ENCODE peak calls at places on chromosome 13, in ten cellular contexts. S is substantia nigra, B is heart right ventricle, I is right atrium auricular region, Y is lower lobe of right lung, V is HCT116, R is K562, G is breast epithelium, J is dorsolateral prefrontal cortex, O is adrenal gland. M is an unnamed sample.

GRCh38 chr13:104006625-104007061 is 940.4 kb upstream of the SLC10A2 start:
- DNase-seq in Y (no peak), I (no peak), R (no peak), B (no peak), O (no peak), V (no peak), S (no peak), J (no peak), G (no peak), M (peak; percentile 10)

GRCh38 chr13:98214008-98214643 is 37.1 kb upstream of the RNF113B start:
- DNase-seq in J (peak; percentile 7), R (no peak), Y (no peak), G (no peak), I (no peak), O (no peak), S (no peak), V (no peak), B (peak; percentile 26), M (no peak)

GRCh38 chr13:23500858-23501257 is 67.4 kb upstream of the SACS start:
- DNase-seq in V (no peak), B (no peak), G (no peak), O (peak; percentile 49), R (no peak), Y (no peak), I (no peak), J (no peak), S (no peak), M (no peak)

GRCh38 chr13:99404005-99404755 is 97.0 kb upstream of the GPR183 start:
- DNase-seq in B (no peak), Y (no peak), G (no peak), R (no peak), S (no peak), I (no peak), V (no peak), O (no peak), J (no peak), M (no peak)

GRCh38 chr13:32496574-32497160 is 41.9 kb downstream of the N4BP2L2 start:
- DNase-seq in S (no peak), B (no peak), J (no peak), O (no peak), G (no peak), R (peak; percentile 51), V (no peak), Y (no peak), I (no peak), M (no peak)

GRCh38 chr13:41544824-41545707 is 87.7 kb downstream of the RGCC start:
- DNase-seq in R (no peak), J (no peak), G (no peak), S (no peak), O (no peak), B (no peak), V (no peak), I (no peak), Y (no peak), M (no peak)

GRCh38 chr13:22926176-22927007 is 254.4 kb upstream of the SGCG start:
- DNase-seq in R (peak; percentile 88), Y (peak; percentile 79), V (no peak), S (no peak), B (peak; percentile 69), J (peak; percentile 41), O (peak; percentile 77), I (no peak), G (peak; percentile 79), M (no peak)

GRCh38 chr13:99729745-99730144 is 228.5 kb downstream of the TM9SF2 start:
- DNase-seq in J (no peak), B (no peak), O (no peak), G (no peak), I (no peak), Y (no peak), S (no peak), R (no peak), V (no peak), M (no peak)

GRCh38 chr13:86960876-86961275 is 710.3 kb upstream of the SLITRK5 start:
- DNase-seq in Y (no peak), V (no peak), G (no peak), B (no peak), S (no peak), J (no peak), R (no peak), I (no peak), O (no peak), M (no peak)

GRCh38 chr13:80084086-80084676 is 256.7 kb downstream of the SPRY2 start:
- DNase-seq in R (no peak), J (peak; percentile 24), Y (no peak), B (no peak), S (no peak), I (no peak), G (no peak), O (peak; percentile 46), V (no peak), M (no peak)

GRCh38 chr13:31380728-31381127 is 181.0 kb downstream of the B3GLCT start:
- DNase-seq in J (no peak), I (no peak), S (no peak), G (no peak), B (no peak), Y (no peak), V (no peak), R (no peak), O (no peak), M (no peak)

GRCh38 chr13:48402325-48402962 is 10.5 kb downstream of the LPAR6 start:
- DNase-seq in R (no peak), O (peak; percentile 15), Y (no peak), J (no peak), G (no peak), I (no peak), S (no peak), B (no peak), V (no peak), M (no peak)

GRCh38 chr13:40968416-40969000 is 50.6 kb downstream of the ELF1 start:
- DNase-seq in V (no peak), I (no peak), Y (no peak), J (no peak), S (no peak), R (no peak), B (no peak), O (no peak), G (no peak), M (no peak)

GRCh38 chr13:81048026-81048461 is 707.1 kb upstream of the SPRY2 start:
- DNase-seq in J (peak; percentile 23), G (no peak), B (no peak), V (no peak), Y (no peak), I (no peak), R (no peak), S (no peak), O (no peak), M (no peak)

GRCh38 chr13:21079761-21080730 is 18.7 kb upstream of the LATS2 start:
- DNase-seq in R (no peak), S (no peak), Y (no peak), I (peak; percentile 73), O (peak; percentile 23), J (no peak), V (no peak), G (no peak), B (peak; percentile 29), M (no peak)

GRCh38 chr13:38321654-38322053 is 28.0 kb upstream of the UFM1 start:
- DNase-seq in J (no peak), I (no peak), O (no peak), Y (no peak), S (no peak), G (no peak), V (no peak), B (no peak), R (no peak), M (no peak)

GRCh38 chr13:33313504-33313903 is 27.9 kb upstream of the STARD13 start:
- DNase-seq in B (no peak), R (no peak), G (no peak), Y (no peak), O (no peak), V (no peak), J (no peak), S (no peak), I (no peak), M (no peak)

GRCh38 chr13:46071590-46072249 is 19.2 kb upstream of the ZC3H13 start:
- DNase-seq in S (no peak), V (no peak), B (no peak), Y (no peak), I (no peak), R (peak; percentile 26), J (no peak), O (no peak), G (no peak), M (no peak)

GRCh38 chr13:100275746-100276145 is 186.9 kb downstream of the PCCA start:
- DNase-seq in J (no peak), R (no peak), G (no peak), O (no peak), S (no peak), I (no peak), V (no peak), B (no peak), Y (no peak), M (no peak)

DNA sequence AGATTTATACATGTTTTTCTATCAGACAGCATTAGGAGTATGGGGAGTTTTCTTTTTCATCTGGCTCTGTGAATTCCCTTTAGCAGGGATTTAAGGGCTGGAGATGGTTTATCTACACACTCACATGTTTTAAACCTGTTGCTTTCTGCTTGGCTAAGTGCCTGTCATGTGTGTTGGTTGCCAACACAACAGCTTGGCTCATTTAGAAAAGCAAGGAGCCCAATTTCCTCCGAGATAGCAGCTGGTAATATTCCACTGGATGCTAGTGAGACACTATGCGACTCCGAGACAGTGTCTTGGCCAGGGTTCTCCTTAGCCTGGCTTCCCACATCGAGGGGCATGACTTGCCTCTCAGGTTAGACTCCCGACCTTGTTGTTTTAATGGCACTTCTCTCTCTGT is 83.3 kb downstream of the KLF5 start:
- DNase-seq in V (no peak), O (no peak), J (no peak), R (no peak), B (no peak), S (no peak), I (no peak), G (no peak), Y (no peak), M (no peak)
- H3K27ac ChIP-seq in V (no peak overlapping the region), O (no peak overlapping the region), J (no peak overlapping the region), R (no peak overlapping the region), B (no peak overlapping the region), S (no peak overlapping the region), I (no peak overlapping the region), G (no peak overlapping the region), Y (peak overlapping the region; percentile 4), M (no peak overlapping the region)

GRCh38 chr13:88329066-88329465 is 657.9 kb downstream of the SLITRK5 start:
- DNase-seq in G (no peak), B (no peak), S (no peak), J (no peak), I (no peak), O (no peak), R (no peak), Y (no peak), V (no peak), M (no peak)
- H3K27ac ChIP-seq in G (no peak overlapping the region), B (no peak overlapping the region), S (no peak overlapping the region), J (no peak overlapping the region), I (no peak overlapping the region), O (no peak overlapping the region), R (no peak overlapping the region), Y (no peak overlapping the region), V (no peak overlapping the region), M (no peak overlapping the region)

GRCh38 chr13:113546571-113547247 is 37.8 kb upstream of the TFDP1 start:
- DNase-seq in B (peak; percentile 29), R (no peak), V (no peak), Y (peak; percentile 36), O (no peak), S (no peak), G (peak; percentile 47), I (peak; percentile 66), J (peak; percentile 61), M (no peak)
- H3K27ac ChIP-seq in B (peak overlapping the region; percentile 83), R (no peak overlapping the region), V (no peak overlapping the region), Y (no peak overlapping the region), O (peak overlapping the region; percentile 63), S (no peak overlapping the region), G (peak overlapping the region; percentile 22), I (peak overlapping the region; percentile 43), J (no peak overlapping the region), M (no peak overlapping the region)

GRCh38 chr13:27625839-27626238 is 4.1 kb downstream of the POLR1D start:
- DNase-seq in J (no peak), Y (no peak), O (no peak), I (no peak), S (no peak), G (no peak), B (no peak), R (no peak), V (no peak), M (no peak)
- H3K27ac ChIP-seq in J (no peak overlapping the region), Y (no peak overlapping the region), O (no peak overlapping the region), I (no peak overlapping the region), S (no peak overlapping the region), G (no peak overlapping the region), B (no peak overlapping the region), R (no peak overlapping the region), V (no peak overlapping the region), M (no peak overlapping the region)

M was measured in caudate nucleus.